ENCODE peak calls at places on chromosomes 13 and 19, in five cellular contexts. W is left ventricle myocardium inferior, Z is fibroblast of lung, N is small intestine, U is heart left ventricle. L is an unnamed sample. For H3K9me3, the result is how much of the 10 kb centered on the place peaks cover.

GRCh38 chr19:53868091-53868891 is 608 bp downstream of the MYADM start:
- DNase-seq in W (peak), Z (peak), N (peak), U (peak), L (peak)

GRCh38 chr19:16457195-16457953 is 14.4 kb downstream of the EPS15L1 start:
- DNase-seq in W (peak), Z (peak), N (no peak), U (peak), L (peak)

GRCh38 chr13:32746474-32746873 is 160.2 kb downstream of the PDS5B start:
- DNase-seq in W (no peak), Z (no peak), N (no peak), U (no peak), L (no peak)

GRCh38 chr13:50125306-50125555 is 110.0 kb downstream of the KCNRG start:
- DNase-seq in W (no peak), Z (no peak), N (no peak), U (no peak), L (no peak)

GRCh38 chr19:4974855-4975469 is 6.0 kb downstream of the KDM4B start:
- DNase-seq in W (no peak), Z (no peak), N (no peak), U (no peak), L (no peak)

GRCh38 chr19:40400521-40400920 is 10.5 kb upstream of the HIPK4 start:
- DNase-seq in W (no peak), Z (no peak), N (no peak), U (no peak), L (no peak)

GRCh38 chr19:58021541-58022282 is 12.1 kb upstream of the ZSCAN1 start:
- DNase-seq in W (no peak), Z (peak), N (peak), U (peak), L (peak)

GRCh38 chr13:101875717-101876393 is 423.4 kb downstream of the ITGBL1 start:
- DNase-seq in W (no peak), Z (peak), N (peak), U (no peak), L (no peak)

GRCh38 chr13:39581177-39581576 is 21.8 kb downstream of the LHFPL6 start:
- DNase-seq in W (no peak), Z (no peak), N (no peak), U (no peak), L (no peak)

GRCh38 chr13:112713517-112714253 is 23.8 kb downstream of the ATP11A start:
- DNase-seq in W (no peak), Z (no peak), N (no peak), U (no peak), L (peak)

GRCh38 chr19:47613165-47614146 is 4.5 kb downstream of the BICRA start:
- DNase-seq in W (no peak), Z (peak), N (no peak), U (no peak), L (peak)

GRCh38 chr19:41998246-41999020 is 4.4 kb upstream of the ATP1A3 start:
- DNase-seq in W (peak), Z (peak), N (peak), U (peak), L (no peak)

GRCh38 chr19:4547303-4548237 is 7.7 kb upstream of the LRG1 start:
- DNase-seq in W (no peak), Z (peak), N (peak), U (no peak), L (no peak)

GRCh38 chr13:46551410-46552301 is 1.3 kb upstream of the LRCH1 start:
- DNase-seq in W (peak), Z (peak), N (peak), U (peak), L (peak)

GRCh38 chr19:19627716-19628498 is at the start of gene LPAR2:
- DNase-seq in W (no peak), Z (no peak), N (peak), U (peak), L (no peak)

GRCh38 chr19:23263870-23264590 is 13.8 kb upstream of the ZNF724 start:
- DNase-seq in W (no peak), Z (no peak), N (no peak), U (no peak), L (no peak)

GRCh38 chr19:51258761-51259160 is 7.9 kb downstream of the SIGLECL1 start:
- DNase-seq in W (no peak), Z (no peak), N (no peak), U (no peak), L (no peak)

GRCh38 chr13:106357198-106357597 is 178.3 kb downstream of the EFNB2 start:
- DNase-seq in W (no peak), Z (no peak), N (no peak), U (no peak), L (no peak)

GRCh38 chr13:110308377-110309158 is 1.5 kb downstream of the COL4A2 start:
- DNase-seq in W (no peak), Z (peak), N (no peak), U (no peak), L (peak)

GRCh38 chr13:28336193-28336657 is 158.7 kb downstream of the FLT1 start:
- DNase-seq in W (peak), Z (no peak), N (no peak), U (peak), L (no peak)

GRCh38 chr19:13212759-13213330 is 62.6 kb downstream of the IER2 start:
- DNase-seq in W (peak), Z (peak), N (peak), U (peak), L (peak)

GRCh38 chr13:114283581-114283980 is 2.2 kb downstream of the UPF3A start:
- DNase-seq in W (no peak), Z (no peak), N (no peak), U (no peak), L (no peak)

GRCh38 chr13:36353001-36353400 is 6.8 kb upstream of the SPART start:
- DNase-seq in W (no peak), Z (no peak), N (no peak), U (no peak), L (no peak)

GRCh38 chr13:39401091-39401647 is 201.8 kb downstream of the LHFPL6 start:
- DNase-seq in W (no peak), Z (no peak), N (no peak), U (no peak), L (no peak)

DNA sequence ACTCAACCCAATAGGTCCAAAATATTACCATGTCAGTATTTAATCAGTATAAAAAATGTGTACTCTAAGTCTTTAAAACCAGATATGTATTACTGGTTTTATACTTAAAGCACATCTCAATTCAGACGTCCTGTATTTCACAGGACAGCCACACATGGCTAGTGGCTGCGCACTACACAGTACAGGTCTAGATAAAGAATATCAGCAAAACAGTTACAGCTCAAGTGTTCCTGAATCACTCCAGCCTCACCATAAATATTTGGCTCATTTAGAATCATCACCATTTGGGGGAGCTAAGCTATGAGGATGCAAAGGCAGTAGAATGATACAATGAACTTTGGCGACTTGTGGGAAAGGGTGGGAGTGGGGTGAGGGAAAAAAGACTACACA is 89.0 kb downstream of the DOCK9 start:
- DNase-seq in W (no peak), Z (no peak), N (no peak), U (no peak), L (no peak)
- H3K9me3 ChIP-seq in W (under half), Z (under half), N (under half), U (under half), L (under half)

GRCh38 chr13:72970956-72971355 is 87.8 kb upstream of the KLF5 start:
- DNase-seq in W (no peak), Z (peak), N (peak), U (no peak), L (no peak)
- H3K4me3 ChIP-seq in W (no peak), Z (no peak), N (no peak), U (no peak), L (no peak)

DNA sequence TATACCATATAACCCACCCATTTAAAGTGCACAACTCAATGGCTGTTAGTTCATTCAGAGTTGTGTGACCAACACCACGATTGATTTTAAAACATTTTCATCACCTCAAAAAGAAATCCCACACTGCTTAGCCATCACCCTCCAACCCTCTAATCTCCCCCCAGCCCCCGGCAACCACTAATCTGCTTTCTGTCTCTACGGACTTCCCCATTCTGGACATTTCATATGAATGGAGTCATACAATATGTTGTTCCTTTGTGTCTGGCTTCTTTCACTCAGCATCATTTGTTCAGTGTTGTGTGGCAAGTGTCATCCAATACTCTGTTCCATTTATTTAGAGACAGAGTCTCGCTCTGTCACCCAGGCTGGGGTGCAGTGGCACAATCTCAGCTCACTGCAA is 4.0 kb upstream of the PNMA8B start:
- DNase-seq in W (no peak), Z (no peak), N (no peak), U (no peak), L (no peak)
- H3K27ac ChIP-seq in W (no peak), Z (no peak), N (no peak), U (no peak), L (no peak)

DNA sequence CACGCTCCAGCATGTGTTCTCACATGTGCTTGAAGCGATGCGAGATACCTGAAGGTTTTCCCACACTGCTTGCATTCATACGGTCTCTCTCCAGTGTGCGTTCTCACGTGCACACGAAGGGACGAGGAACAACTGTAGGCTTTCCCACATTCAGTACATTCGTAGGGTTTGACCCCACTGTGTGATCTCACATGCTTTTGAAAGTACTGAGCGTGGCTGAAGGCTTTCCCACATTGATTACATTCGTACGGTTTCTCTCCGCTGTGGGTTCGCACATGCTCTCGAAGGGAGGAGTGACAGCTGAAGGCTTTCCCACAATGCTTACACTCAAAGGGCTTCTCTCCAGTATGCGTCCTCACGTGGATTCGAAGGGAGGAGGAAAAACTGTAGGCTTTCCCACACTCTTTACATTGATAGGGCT is 11.3 kb downstream of the ZNF77 start:
- DNase-seq in W (no peak), Z (no peak), N (no peak), U (no peak), L (no peak)
- H3K9me3 ChIP-seq in W (half or more), Z (under half), N (under half), U (under half), L (under half)

GRCh38 chr19:10603873-10604459 is 16.9 kb upstream of the AP1M2 start:
- DNase-seq in W (no peak), Z (no peak), N (peak), U (no peak), L (no peak)
- H3K4me3 ChIP-seq in W (peak), Z (no peak), N (peak), U (peak), L (peak)

GRCh38 chr19:44021221-44021620 is 4.0 kb upstream of the ZNF222 start:
- DNase-seq in W (no peak), Z (no peak), N (no peak), U (no peak), L (no peak)

GRCh38 chr19:44019498-44019897 is 5.7 kb upstream of the ZNF222 start:
- DNase-seq in W (no peak), Z (no peak), N (no peak), U (no peak), L (no peak)

GRCh38 chr19:44024900-44025216 is 321 bp upstream of the ZNF222 start:
- DNase-seq in W (no peak), Z (no peak), N (no peak), U (no peak), L (no peak)

DNA sequence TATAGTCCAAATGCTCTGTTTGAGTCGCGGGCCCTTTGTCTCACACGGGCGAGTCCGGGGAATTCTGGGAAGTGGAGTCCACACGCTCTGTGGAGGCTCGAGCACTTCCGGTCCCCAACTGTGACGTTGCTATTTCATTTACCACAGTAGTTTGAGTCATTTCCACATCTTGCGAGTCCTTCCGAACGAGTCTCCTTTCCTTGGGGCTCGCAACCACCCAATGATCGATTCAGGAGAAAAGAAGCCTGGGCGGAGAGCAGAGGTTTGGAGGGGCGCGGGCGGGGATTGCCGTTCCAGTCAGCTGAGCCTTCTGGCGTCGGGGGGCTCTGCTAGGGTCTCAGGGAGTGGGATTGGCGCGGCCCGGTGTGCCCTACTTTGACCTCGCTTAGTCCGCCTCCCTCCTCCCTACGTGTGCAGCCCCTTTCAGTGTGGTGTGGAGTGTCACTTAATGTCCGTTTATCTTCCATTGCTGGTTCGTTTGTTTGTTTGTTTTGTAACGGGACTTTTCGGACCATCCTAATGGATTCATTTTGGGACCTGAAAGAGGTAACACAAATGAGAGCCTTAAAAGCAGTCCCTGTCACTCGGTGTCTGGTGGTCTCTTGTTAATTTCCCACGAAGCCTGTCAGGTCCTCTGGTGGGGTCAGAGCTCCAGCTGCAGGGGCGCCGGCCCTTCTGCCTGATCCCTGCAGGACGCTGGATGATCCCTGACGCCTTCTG is at the start of gene ZNF222:
- DNase-seq in W (peak), Z (peak), N (peak), U (peak), L (peak)
- H3K27ac ChIP-seq in W (peak), Z (peak), N (no peak), U (peak), L (peak)

DNA sequence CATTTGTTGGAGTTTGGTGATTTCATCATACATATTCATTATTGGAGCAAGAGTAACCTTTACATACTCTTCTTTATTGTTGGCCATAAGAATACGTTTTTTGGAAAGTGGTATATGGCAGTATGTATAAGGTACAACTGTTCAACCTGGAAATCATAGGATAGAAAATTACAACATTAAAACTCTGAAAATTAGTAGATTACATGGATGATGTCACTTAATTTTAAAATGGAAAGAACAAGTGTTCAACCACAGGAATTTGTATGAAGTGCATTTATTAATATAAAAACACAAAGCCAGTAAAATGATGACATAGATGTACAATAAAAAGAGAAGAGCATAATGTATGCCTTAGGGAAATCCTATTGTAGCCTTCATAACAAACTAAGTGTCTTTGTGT is 7.3 kb upstream of the ZNF155 start:
- DNase-seq in W (no peak), Z (no peak), N (no peak), U (no peak), L (no peak)
- H3K9me3 ChIP-seq in W (half or more), Z (under half), N (under half), U (half or more), L (half or more)